ENCODE peak calls at places on chromosomes 7 and 10, in nine cellular contexts. E is sigmoid colon, K is HepG2, S is stomach, O is upper lobe of left lung, X is H1, W is suprapubic skin, Y is SK-N-SH, L is esophagus muscularis mucosa. R is an unnamed sample.

GRCh38 chr7:91596287-91596686 is 284.2 kb downstream of the MTERF1 start:
- DNase-seq in E (no peak), K (no peak), S (no peak), O (no peak), X (no peak), W (no peak), Y (no peak), L (no peak), R (no peak)

GRCh38 chr10:3763035-3763456 is 22.0 kb downstream of the KLF6 start:
- DNase-seq in E (no peak), K (no peak), S (no peak), O (no peak), X (no peak), W (peak; percentile 56), Y (no peak), L (no peak), R (peak; percentile 45)

GRCh38 chr7:75889826-75890225 is 11.0 kb downstream of the RHBDD2 start:
- DNase-seq in E (no peak), K (no peak), S (no peak), O (no peak), X (no peak), W (no peak), Y (no peak), L (no peak), R (no peak)

GRCh38 chr10:67629461-67629971 is 66.5 kb downstream of the CTNNA3 start:
- DNase-seq in E (no peak), K (no peak), S (no peak), O (no peak), X (no peak), W (no peak), Y (no peak), L (no peak), R (no peak)

GRCh38 chr10:88849224-88849623 is 2.4 kb downstream of the ANKRD22 start:
- DNase-seq in E (no peak), K (no peak), S (no peak), O (no peak), X (no peak), W (no peak), Y (no peak), L (no peak), R (no peak)

GRCh38 chr10:2477154-2477553 is 590.2 kb upstream of the PFKP start:
- DNase-seq in E (no peak), K (no peak), S (no peak), O (no peak), X (peak; percentile 63), W (no peak), Y (peak; percentile 11), L (no peak), R (no peak)

GRCh38 chr10:98169379-98169778 is 34.9 kb downstream of the R3HCC1L start:
- DNase-seq in E (no peak), K (no peak), S (no peak), O (no peak), X (no peak), W (no peak), Y (no peak), L (no peak), R (no peak)

GRCh38 chr10:119341236-119342016 is 134.1 kb downstream of the GRK5 start:
- DNase-seq in E (no peak), K (peak; percentile 72), S (no peak), O (no peak), X (no peak), W (no peak), Y (no peak), L (no peak), R (no peak)

GRCh38 chr10:47381427-47382379 is 2.4 kb downstream of the ZNF488 start:
- DNase-seq in E (peak; percentile 35), K (no peak), S (peak; percentile 9), O (no peak), X (peak; percentile 39), W (no peak), Y (peak; percentile 7), L (no peak), R (no peak)

GRCh38 chr10:107914450-107915276 is 750.2 kb upstream of the SORCS1 start:
- DNase-seq in E (peak; percentile 58), K (no peak), S (no peak), O (peak; percentile 84), X (peak; percentile 67), W (no peak), Y (peak; percentile 74), L (no peak), R (peak; percentile 7)

GRCh38 chr7:111560773-111561658 is 1.3 kb downstream of the IMMP2L start:
- DNase-seq in E (no peak), K (peak; percentile 9), S (no peak), O (no peak), X (no peak), W (no peak), Y (peak; percentile 21), L (no peak), R (no peak)

DNA sequence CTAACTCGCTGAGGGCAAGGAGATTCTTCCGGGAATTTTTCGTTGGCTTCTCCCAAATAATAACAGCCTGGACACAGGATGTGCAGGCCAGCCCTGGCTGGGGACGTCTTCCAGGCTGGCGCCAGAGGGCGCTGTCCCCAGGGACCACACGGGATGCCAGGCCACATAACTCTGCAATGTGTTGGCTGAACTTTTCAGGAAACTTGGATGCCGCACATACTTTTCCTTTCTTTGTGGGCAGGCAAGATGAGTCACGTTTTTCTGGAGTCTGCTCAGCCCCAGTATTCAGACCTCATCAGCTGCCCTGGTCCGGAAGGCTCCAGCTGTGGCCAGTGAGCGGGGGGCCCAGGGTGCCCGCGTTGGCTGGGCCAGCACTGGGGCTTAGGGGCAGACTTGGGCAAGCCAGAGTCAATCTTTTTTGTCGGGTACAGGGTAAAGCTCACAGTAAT is 122.7 kb downstream of the PRKAG2 start:
- DNase-seq in E (peak; percentile 91), K (peak; percentile 89), S (peak; percentile 80), O (peak; percentile 93), X (peak; percentile 86), W (no peak), Y (peak; percentile 85), L (no peak), R (peak; percentile 74)
- TF ChIP-seq EP300 in E (peak; percentile 48), K (no peak), S (peak; percentile 38), O (no peak), X (no peak), W (peak; percentile 42), Y (peak; percentile 26), L (peak; percentile 37), R (no peak)

DNA sequence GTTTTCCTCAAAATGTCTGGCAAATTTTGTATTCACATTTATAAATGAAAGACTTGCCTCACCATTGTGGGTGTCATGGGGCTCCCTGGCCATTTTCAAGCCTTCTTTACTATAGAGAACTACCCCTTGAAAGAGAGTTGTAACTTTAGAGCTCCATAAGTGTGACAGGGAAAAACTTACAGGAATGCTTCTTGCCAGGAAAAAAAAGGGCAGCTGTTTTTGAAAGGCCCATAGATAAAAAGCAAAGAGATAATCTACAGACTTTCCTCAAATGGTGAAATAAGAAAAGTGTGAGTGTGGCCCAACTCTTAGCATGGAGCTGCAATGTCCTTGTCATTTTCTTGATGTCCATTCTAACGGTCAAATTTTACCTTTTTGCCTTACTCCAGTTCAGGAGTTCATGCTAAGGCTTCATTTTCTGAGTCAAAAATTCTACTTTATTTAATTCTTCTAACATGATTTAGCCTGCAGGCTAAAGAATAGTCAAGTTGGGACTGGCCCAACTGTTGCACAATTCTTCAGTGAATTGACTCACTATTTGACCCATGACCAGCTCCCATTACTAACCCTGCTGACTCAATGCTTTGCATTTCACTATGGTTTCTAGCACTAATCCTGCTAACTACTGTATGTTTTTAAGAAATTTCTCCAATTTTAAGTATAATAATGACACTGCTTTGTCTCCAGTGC is 41.2 kb upstream of the SGCE start:
- DNase-seq in E (peak; percentile 86), K (peak; percentile 76), S (peak; percentile 44), O (no peak), X (no peak), W (no peak), Y (no peak), L (no peak), R (peak; percentile 29)
- TF ChIP-seq POLR2AphosphoS5 in E (peak; percentile 40), K (no peak), S (peak; percentile 49), O (no peak), X (no peak), W (peak; percentile 54), Y (peak; percentile 57), L (no peak), R (no peak)

GRCh38 chr10:122375761-122376160 is 1.3 kb downstream of the PLEKHA1 start:
- DNase-seq in E (no peak), K (no peak), S (no peak), O (no peak), X (no peak), W (no peak), Y (no peak), L (no peak), R (no peak)

GRCh38 chr10:122374246-122374858 is at the start of gene PLEKHA1:
- DNase-seq in E (peak; percentile 97), K (peak; percentile 84), S (peak; percentile 96), O (peak; percentile 99), X (peak; percentile 91), W (peak; percentile 95), Y (peak; percentile 97), L (peak; percentile 98), R (peak; percentile 95)

GRCh38 chr10:122379041-122379440 is 4.5 kb downstream of the PLEKHA1 start:
- DNase-seq in E (no peak), K (no peak), S (no peak), O (no peak), X (no peak), W (no peak), Y (no peak), L (no peak), R (no peak)

GRCh38 chr10:122374859-122375721 is 582 bp downstream of the PLEKHA1 start:
- DNase-seq in E (peak; percentile 75), K (peak; percentile 21), S (peak; percentile 67), O (peak; percentile 94), X (peak; percentile 78), W (no peak), Y (peak; percentile 80), L (no peak), R (peak; percentile 71)

GRCh38 chr10:122376364-122376961 is 2.0 kb downstream of the PLEKHA1 start:
- DNase-seq in E (no peak), K (no peak), S (no peak), O (peak; percentile 54), X (no peak), W (no peak), Y (no peak), L (no peak), R (no peak)
- TF ChIP-seq EP300 in E (no peak), K (no peak), S (no peak), O (no peak), X (no peak), W (no peak), Y (no peak), L (no peak), R (no peak)

GRCh38 chr7:155071121-155071651 is 1.1 kb downstream of the HTR5A start:
- DNase-seq in E (no peak), K (no peak), S (no peak), O (peak; percentile 74), X (no peak), W (no peak), Y (peak; percentile 37), L (no peak), R (no peak)

GRCh38 chr7:155073922-155074321 is 3.8 kb downstream of the HTR5A start:
- DNase-seq in E (no peak), K (no peak), S (no peak), O (no peak), X (no peak), W (no peak), Y (no peak), L (no peak), R (no peak)

GRCh38 chr7:155066417-155066950 is 3.6 kb upstream of the HTR5A start:
- DNase-seq in E (no peak), K (no peak), S (no peak), O (no peak), X (no peak), W (no peak), Y (no peak), L (no peak), R (no peak)

GRCh38 chr7:155071916-155072315 is 1.8 kb downstream of the HTR5A start:
- DNase-seq in E (no peak), K (no peak), S (no peak), O (no peak), X (no peak), W (no peak), Y (no peak), L (no peak), R (no peak)

GRCh38 chr7:155069992-155070827 is at the start of gene HTR5A:
- DNase-seq in E (peak; percentile 70), K (peak; percentile 48), S (peak; percentile 80), O (peak; percentile 95), X (peak; percentile 97), W (no peak), Y (peak; percentile 70), L (no peak), R (peak; percentile 70)
- TF ChIP-seq POLR2AphosphoS5 in E (no peak), K (no peak), S (no peak), O (no peak), X (peak; percentile 43), W (no peak), Y (no peak), L (peak; percentile 61), R (no peak)